ENCODE peak calls at places on chromosomes 13 and 19, in eight cellular contexts. A is B cell, N is HCEC 1CT, P is posterior cingulate gyrus, B is RWPE1, G is sciatic nerve, J is T-helper 9 cell, F is activated T-cell treated with anti-CD3 and anti-CD28 coated beads for 24 hours. X is an unnamed sample.
A peak's percentile ranks its signal among the peaks of the same experiment; 100 is the strongest.

GRCh38 chr19:13838071-13838942 is 38.6 kb upstream of the NANOS3 start:
- DNase-seq in J (no peak), A (no peak), B (no peak), P (no peak), G (no peak), N (no peak), F (no peak), X (no peak)

GRCh38 chr19:32881766-32882165 is 12.2 kb upstream of the SLC7A9 start:
- DNase-seq in J (no peak), G (no peak), P (no peak), F (no peak), N (no peak), B (no peak), A (no peak), X (no peak)

GRCh38 chr13:73945871-73946270 is 188.3 kb downstream of the KLF12 start:
- DNase-seq in N (no peak), P (no peak), B (no peak), F (no peak), A (no peak), G (no peak), J (no peak), X (no peak)

GRCh38 chr13:27276188-27276587 is 5.6 kb downstream of the RASL11A start:
- DNase-seq in J (no peak), N (no peak), F (no peak), G (no peak), P (no peak), B (no peak), A (no peak), X (peak; percentile 74)

GRCh38 chr19:46571495-46571894 is 29.6 kb upstream of the CALM3 start:
- DNase-seq in N (no peak), G (no peak), A (no peak), F (no peak), B (peak; percentile 31), J (no peak), P (no peak), X (no peak)

GRCh38 chr13:66657165-66657895 is 572.8 kb downstream of the PCDH9 start:
- DNase-seq in A (no peak), J (no peak), P (peak; percentile 24), F (no peak), N (peak; percentile 96), G (no peak), B (peak; percentile 73), X (peak; percentile 94)

GRCh38 chr19:55483681-55484361 is 1.2 kb upstream of the NAT14 start:
- DNase-seq in N (no peak), G (no peak), F (no peak), A (no peak), P (no peak), J (no peak), B (no peak), X (no peak)

GRCh38 chr13:99468971-99469545 is 32.2 kb upstream of the TM9SF2 start:
- DNase-seq in J (no peak), A (no peak), P (no peak), B (no peak), G (no peak), N (no peak), F (no peak), X (no peak)

GRCh38 chr13:44932850-44933251 is 56.4 kb downstream of the NUFIP1 start:
- DNase-seq in P (no peak), J (no peak), B (peak; percentile 23), A (no peak), G (no peak), N (peak; percentile 32), F (no peak), X (no peak)

GRCh38 chr19:3723883-3724282 is 15.7 kb downstream of the TJP3 start:
- DNase-seq in P (no peak), G (no peak), B (no peak), J (no peak), N (no peak), A (no peak), F (no peak), X (no peak)

GRCh38 chr19:14368011-14368513 is 13.2 kb upstream of the ADGRE5 start:
- DNase-seq in A (peak; percentile 36), B (no peak), G (no peak), N (no peak), J (no peak), P (no peak), F (no peak), X (no peak)

GRCh38 chr19:1087813-1088418 is 7.3 kb downstream of the POLR2E start:
- DNase-seq in J (peak; percentile 52), G (no peak), F (no peak), A (peak; percentile 79), P (peak; percentile 48), N (no peak), B (no peak), X (no peak)

GRCh38 chr13:32783067-32783466 is 196.8 kb downstream of the PDS5B start:
- DNase-seq in N (peak; percentile 54), G (no peak), J (no peak), A (no peak), F (no peak), B (no peak), P (no peak), X (no peak)

GRCh38 chr13:66835040-66835628 is 395.0 kb downstream of the PCDH9 start:
- DNase-seq in G (peak; percentile 77), F (no peak), J (no peak), A (no peak), P (peak; percentile 81), N (no peak), B (no peak), X (no peak)

GRCh38 chr13:50990540-50991506 is 81.2 kb downstream of the RNASEH2B start:
- DNase-seq in F (no peak), J (no peak), P (peak; percentile 44), N (no peak), B (no peak), G (peak; percentile 78), A (no peak), X (peak; percentile 23)

GRCh38 chr19:42114412-42114811 is 17.8 kb downstream of the POU2F2 start:
- DNase-seq in N (peak; percentile 58), B (no peak), G (no peak), P (no peak), F (no peak), A (peak; percentile 88), J (no peak), X (no peak)

GRCh38 chr13:68234278-68234677 is 1004.1 kb upstream of the PCDH9 start:
- DNase-seq in F (no peak), P (no peak), A (no peak), B (peak; percentile 7), N (peak; percentile 43), G (no peak), J (no peak), X (no peak)

GRCh38 chr19:2532252-2533071 is 56.5 kb downstream of the GADD45B start:
- DNase-seq in B (peak; percentile 60), A (no peak), J (no peak), G (no peak), N (peak; percentile 99), F (no peak), P (no peak), X (peak; percentile 53)

GRCh38 chr19:18457478-18458331 is 19.8 kb upstream of the ISYNA1 start:
- DNase-seq in F (no peak), P (no peak), A (no peak), N (no peak), G (no peak), B (no peak), J (no peak), X (no peak)

GRCh38 chr19:40165362-40165937 is 25.8 kb upstream of the MAP3K10 start:
- DNase-seq in G (peak; percentile 72), A (peak; percentile 48), B (no peak), P (peak; percentile 56), J (peak; percentile 53), N (peak; percentile 39), F (peak; percentile 49), X (no peak)

GRCh38 chr13:49630580-49630979 is 2.3 kb downstream of the ARL11 start:
- DNase-seq in B (no peak), P (no peak), G (no peak), A (no peak), J (no peak), N (no peak), F (no peak), X (no peak)

GRCh38 chr19:46697142-46697960 is 19.6 kb downstream of the PRKD2 start:
- DNase-seq in G (peak; percentile 94), N (no peak), F (peak; percentile 6), P (peak; percentile 67), A (no peak), J (no peak), B (no peak), X (peak; percentile 36)

GRCh38 chr13:29453657-29454056 is 141.8 kb downstream of the SLC7A1 start:
- DNase-seq in J (no peak), P (no peak), G (no peak), F (no peak), A (no peak), N (no peak), B (no peak), X (no peak)

GRCh38 chr13:21986602-21987001 is 315.7 kb downstream of the FGF9 start:
- DNase-seq in N (no peak), B (no peak), F (no peak), A (no peak), G (peak; percentile 70), P (no peak), J (no peak), X (no peak)

GRCh38 chr19:7976461-7976860 is 29.0 kb downstream of the ELAVL1 start:
- DNase-seq in G (no peak), N (no peak), B (no peak), A (no peak), F (no peak), P (no peak), J (no peak), X (no peak)

GRCh38 chr13:39527301-39527700 is 75.7 kb downstream of the LHFPL6 start:
- DNase-seq in B (no peak), N (no peak), A (no peak), F (no peak), J (no peak), P (no peak), G (no peak), X (no peak)

X was measured in BJ.